ENCODE peak calls at places on chromosomes 3 and 15, in ten cellular contexts. G, P, L, Y, J, Z, F, S, X and R are unnamed samples.

GRCh38 chr15:59313703-59314332 is 58.9 kb downstream of the MYO1E start:
- DNase-seq in G (peak; percentile 35), P (no peak), L (no peak), Y (peak; percentile 91), J (peak; percentile 54), Z (peak; percentile 54), F (no peak), S (no peak), X (peak; percentile 84), R (peak; percentile 64)

GRCh38 chr3:148797822-148798221 is 29.8 kb upstream of the CPB1 start:
- DNase-seq in G (no peak), P (no peak), L (no peak), Y (no peak), J (no peak), Z (no peak), F (no peak), S (no peak), X (no peak), R (no peak)

GRCh38 chr3:112640864-112641751 is at the start of gene CCDC80:
- DNase-seq in G (no peak), P (peak; percentile 76), L (no peak), Y (no peak), J (peak; percentile 25), Z (peak; percentile 98), F (peak; percentile 23), S (no peak), X (no peak), R (no peak)

GRCh38 chr3:119380697-119381096 is 82.7 kb downstream of the TMEM39A start:
- DNase-seq in G (no peak), P (no peak), L (no peak), Y (no peak), J (no peak), Z (no peak), F (no peak), S (no peak), X (no peak), R (no peak)

GRCh38 chr15:94542391-94542790 is 311.0 kb downstream of the MCTP2 start:
- DNase-seq in G (no peak), P (no peak), L (no peak), Y (no peak), J (no peak), Z (no peak), F (no peak), S (no peak), X (no peak), R (no peak)

GRCh38 chr3:107999215-107999775 is 91.5 kb downstream of the CD47 start:
- DNase-seq in G (no peak), P (no peak), L (no peak), Y (no peak), J (no peak), Z (no peak), F (peak; percentile 21), S (no peak), X (peak; percentile 43), R (no peak)

GRCh38 chr15:92883643-92884458 is 16.3 kb upstream of the CHD2 start:
- DNase-seq in G (no peak), P (peak; percentile 26), L (peak; percentile 74), Y (no peak), J (no peak), Z (peak; percentile 61), F (no peak), S (no peak), X (no peak), R (no peak)

GRCh38 chr3:171284308-171285075 is 175.7 kb downstream of the TNIK start:
- DNase-seq in G (no peak), P (no peak), L (no peak), Y (no peak), J (peak; percentile 36), Z (peak; percentile 97), F (no peak), S (no peak), X (no peak), R (no peak)

GRCh38 chr15:51191766-51192165 is 97.1 kb upstream of the TNFAIP8L3 start:
- DNase-seq in G (no peak), P (no peak), L (no peak), Y (no peak), J (no peak), Z (no peak), F (no peak), S (no peak), X (no peak), R (no peak)

GRCh38 chr3:86845731-86846130 is 145.2 kb downstream of the VGLL3 start:
- DNase-seq in G (no peak), P (no peak), L (no peak), Y (no peak), J (no peak), Z (no peak), F (peak; percentile 3), S (no peak), X (no peak), R (no peak)

GRCh38 chr3:132448211-132448961 is 31.1 kb downstream of the DNAJC13 start:
- DNase-seq in G (no peak), P (no peak), L (no peak), Y (no peak), J (peak; percentile 76), Z (peak; percentile 77), F (no peak), S (no peak), X (no peak), R (peak; percentile 33)

GRCh38 chr15:39934415-39935044 is 615 bp downstream of the EIF2AK4 start:
- DNase-seq in G (no peak), P (no peak), L (no peak), Y (no peak), J (no peak), Z (peak; percentile 43), F (peak; percentile 44), S (no peak), X (no peak), R (no peak)

DNA sequence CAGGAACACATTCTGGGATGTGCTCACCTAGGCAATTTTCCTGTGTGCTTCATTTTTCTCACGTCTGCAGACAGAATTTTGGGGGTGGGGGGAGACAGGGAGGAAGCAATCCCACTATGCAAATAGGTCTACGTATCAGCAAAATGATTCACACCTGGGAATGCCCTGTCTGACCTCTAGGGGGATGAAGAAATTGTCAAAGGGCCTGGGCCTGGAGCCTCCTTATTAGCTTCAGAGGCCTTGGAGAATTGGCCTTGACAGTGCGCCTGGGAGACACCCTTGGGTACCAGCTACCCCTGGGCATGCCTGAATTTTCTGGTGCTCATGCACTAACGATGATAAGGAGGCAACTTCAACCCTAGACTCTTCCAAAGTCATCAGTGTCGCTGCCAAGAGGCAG is 207.5 kb downstream of the CADPS start:
- DNase-seq in G (no peak), P (no peak), L (no peak), Y (no peak), J (no peak), Z (no peak), F (peak; percentile 39), S (no peak), X (no peak), R (no peak)
- H3K4me1 ChIP-seq in G (no peaks in the 10 kb centered on the region), P (no peaks in the 10 kb centered on the region), L (no peaks in the 10 kb centered on the region), Y (no peaks in the 10 kb centered on the region), J (no peaks in the 10 kb centered on the region), Z (no peaks in the 10 kb centered on the region), F (peaks cover 18% of the 10 kb centered on the region), S (no peaks in the 10 kb centered on the region), X (no peaks in the 10 kb centered on the region), R (peaks cover 16% of the 10 kb centered on the region)

GRCh38 chr15:28112962-28113361 is 13.8 kb upstream of the OCA2 start:
- DNase-seq in G (no peak), P (no peak), L (no peak), Y (peak; percentile 57), J (no peak), Z (no peak), F (no peak), S (peak; percentile 57), X (no peak), R (no peak)

GRCh38 chr15:28109626-28110415 is 10.7 kb upstream of the OCA2 start:
- DNase-seq in G (no peak), P (no peak), L (no peak), Y (no peak), J (no peak), Z (no peak), F (no peak), S (peak; percentile 67), X (no peak), R (no peak)

GRCh38 chr15:28112101-28112760 is 13.1 kb upstream of the OCA2 start:
- DNase-seq in G (no peak), P (no peak), L (no peak), Y (peak; percentile 45), J (no peak), Z (no peak), F (no peak), S (no peak), X (no peak), R (no peak)

GRCh38 chr15:28111552-28111951 is 12.4 kb upstream of the OCA2 start:
- DNase-seq in G (no peak), P (no peak), L (no peak), Y (peak; percentile 48), J (no peak), Z (no peak), F (no peak), S (peak; percentile 67), X (no peak), R (no peak)

DNA sequence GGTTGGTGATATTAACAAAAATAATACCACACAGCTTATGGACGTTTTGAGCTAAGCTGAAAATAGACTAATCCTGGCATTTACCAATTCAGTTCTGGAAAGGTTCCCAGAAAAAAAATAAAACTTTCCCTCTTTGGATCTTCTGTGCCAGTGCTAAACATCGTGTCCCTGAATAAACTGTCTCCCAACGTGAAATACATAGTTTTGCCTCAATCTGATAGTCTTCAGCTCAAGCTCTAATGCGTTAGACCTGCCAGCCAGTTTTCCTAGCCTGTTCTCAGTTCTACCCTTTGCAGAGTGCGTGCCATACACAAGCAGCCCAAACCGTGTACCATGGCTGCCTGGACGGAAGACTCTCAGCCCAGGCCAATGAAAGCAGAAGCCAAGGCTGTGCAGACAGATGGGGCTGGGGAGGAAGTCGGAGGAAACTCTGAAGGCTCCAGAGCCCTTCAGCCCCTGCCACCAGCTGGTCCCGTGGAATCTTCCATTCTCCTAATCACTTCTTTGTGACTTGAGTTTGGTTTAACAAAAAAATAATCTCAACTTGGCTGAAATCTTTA is 11.4 kb upstream of the OCA2 start:
- DNase-seq in G (no peak), P (no peak), L (no peak), Y (no peak), J (no peak), Z (no peak), F (no peak), S (no peak), X (no peak), R (no peak)
- H3K27ac ChIP-seq in G (no peak overlapping the region), P (no peak overlapping the region), L (no peak overlapping the region), Y (no peak overlapping the region), J (no peak overlapping the region), Z (no peak overlapping the region), F (no peak overlapping the region), S (no peak overlapping the region), X (no peak overlapping the region), R (no peak overlapping the region)

GRCh38 chr3:118244761-118245160 is 789.9 kb downstream of the IGSF11 start:
- DNase-seq in G (no peak), P (no peak), L (no peak), Y (no peak), J (no peak), Z (no peak), F (no peak), S (no peak), X (no peak), R (no peak)

GRCh38 chr3:118239253-118239652 is 795.4 kb downstream of the IGSF11 start:
- DNase-seq in G (no peak), P (no peak), L (no peak), Y (no peak), J (no peak), Z (no peak), F (no peak), S (no peak), X (no peak), R (no peak)
- H3K4me3 ChIP-seq in G (no peak overlapping the region), P (no peak overlapping the region), L (no peak overlapping the region), Y (no peak overlapping the region), J (no peak overlapping the region), Z (no peak overlapping the region), F (no peak overlapping the region), S (no peak overlapping the region), X (no peak overlapping the region), R (no peak overlapping the region)

GRCh38 chr15:77607111-77607893 is 25.4 kb downstream of the LINGO1 start:
- DNase-seq in G (no peak), P (no peak), L (no peak), Y (no peak), J (peak; percentile 38), Z (no peak), F (peak; percentile 80), S (no peak), X (no peak), R (peak; percentile 29)
- H3K4me1 ChIP-seq in G (no peaks in the 10 kb centered on the region), P (peaks cover 14% of the 10 kb centered on the region), L (no peaks in the 10 kb centered on the region), Y (no peaks in the 10 kb centered on the region), J (peaks cover 21% of the 10 kb centered on the region), Z (peaks cover 3% of the 10 kb centered on the region), F (peaks cover 60% of the 10 kb centered on the region), S (peaks cover 3% of the 10 kb centered on the region), X (no peaks in the 10 kb centered on the region), R (peaks cover 24% of the 10 kb centered on the region)